ENCODE peak calls at places on chromosome 6, in four cellular contexts. N is IMR-90, A is H9, K is H1. W is an unnamed sample.

GRCh38 chr6:97085772-97086171 is 161.2 kb downstream of the KLHL32 start:
- DNase-seq in A (no peak), K (no peak), N (peak; percentile 19), W (peak; percentile 77)

GRCh38 chr6:159680104-159680503 is 12.9 kb downstream of the SOD2 start:
- DNase-seq in N (peak; percentile 53), A (no peak), K (no peak), W (no peak)

GRCh38 chr6:158703121-158703839 is 53.4 kb downstream of the SYTL3 start:
- DNase-seq in K (no peak), A (no peak), N (no peak), W (no peak)

GRCh38 chr6:163554663-163555062 is 140.1 kb downstream of the QKI start:
- DNase-seq in A (peak; percentile 61), N (peak; percentile 34), K (no peak), W (peak; percentile 73)

GRCh38 chr6:13355043-13355945 is 27.0 kb upstream of the TBC1D7 start:
- DNase-seq in K (no peak), N (peak; percentile 99), A (no peak), W (peak; percentile 76)

GRCh38 chr6:154277578-154278128 is 79.0 kb downstream of the IPCEF1 start:
- DNase-seq in A (no peak), K (no peak), N (no peak), W (no peak)

GRCh38 chr6:107491059-107491609 is 1.2 kb downstream of the SOBP start:
- DNase-seq in A (peak; percentile 64), N (peak; percentile 20), K (no peak), W (peak; percentile 61)

GRCh38 chr6:90184334-90185298 is 112.0 kb downstream of the BACH2 start:
- DNase-seq in K (no peak), A (no peak), N (peak; percentile 73), W (no peak)

GRCh38 chr6:168247456-168248147 is 72.0 kb downstream of the DACT2 start:
- DNase-seq in A (no peak), N (no peak), K (no peak), W (no peak)

DNA sequence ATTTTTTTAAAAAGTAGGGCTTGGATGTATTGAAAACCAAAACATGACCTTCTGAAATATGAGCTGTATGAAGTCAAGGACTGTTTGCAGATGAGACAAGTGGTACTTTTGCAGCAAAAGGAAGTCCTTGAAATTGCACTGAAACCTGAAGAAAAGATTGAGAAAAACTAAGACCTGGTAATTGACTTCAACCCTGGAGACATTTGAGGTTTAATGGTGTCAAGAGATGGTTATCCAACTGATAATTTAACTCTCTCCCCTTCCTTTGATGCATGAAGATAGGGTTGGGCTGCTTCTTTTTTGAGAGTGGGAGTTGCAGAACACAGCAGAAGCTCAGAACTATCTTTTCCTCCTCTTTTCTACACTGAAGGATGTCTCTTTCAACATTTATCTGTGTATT is 180.9 kb upstream of the DTNBP1 start:
- DNase-seq in A (no peak), N (no peak), K (no peak), W (no peak)
- H3K4me2 ChIP-seq in A (no peak overlapping the region), N (no peak overlapping the region), K (no peak overlapping the region), W (no peak overlapping the region)

DNA sequence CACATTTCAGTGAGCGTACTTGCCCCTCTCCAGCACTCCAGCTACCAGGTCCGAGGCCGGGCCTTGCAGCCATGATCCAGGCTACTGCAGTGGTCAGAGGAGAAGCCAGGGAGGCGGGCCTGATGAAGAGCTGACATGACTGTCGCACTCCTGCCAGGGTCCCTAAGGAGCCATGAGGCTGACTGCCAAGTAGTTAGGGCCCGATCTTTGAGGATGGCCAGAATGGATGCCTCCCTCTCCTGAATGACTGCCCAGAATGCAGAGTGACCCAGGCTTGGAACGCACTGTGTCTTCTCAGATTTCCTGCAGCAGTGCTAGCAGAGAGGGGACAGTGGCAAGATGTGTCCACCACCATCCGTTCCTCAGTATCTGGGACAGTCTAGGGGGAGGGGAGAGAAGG is 24.7 kb upstream of the LRFN2 start:
- DNase-seq in A (no peak), N (no peak), K (no peak), W (no peak)
- H3K56ac ChIP-seq in A (no peak overlapping the region), N (no peak overlapping the region), K (no peak overlapping the region), W (no peak overlapping the region)

GRCh38 chr6:153167026-153167891 is 36.2 kb upstream of the RGS17 start:
- DNase-seq in A (no peak), K (no peak), N (peak; percentile 90), W (peak; percentile 6)

GRCh38 chr6:153170511-153170910 is 39.4 kb upstream of the RGS17 start:
- DNase-seq in N (peak; percentile 52), A (no peak), K (no peak), W (peak; percentile 42)

GRCh38 chr6:153167907-153168306 is 36.8 kb upstream of the RGS17 start:
- DNase-seq in N (no peak), A (no peak), K (no peak), W (no peak)

GRCh38 chr6:153172815-153173214 is 41.7 kb upstream of the RGS17 start:
- DNase-seq in K (no peak), N (no peak), A (no peak), W (no peak)
- H3K27ac ChIP-seq in K (no peak overlapping the region), N (no peak overlapping the region), A (no peak overlapping the region), W (no peak overlapping the region)

GRCh38 chr6:116017546-116018276 is 43.0 kb downstream of the FRK start:
- DNase-seq in N (no peak), K (no peak), A (no peak), W (no peak)

GRCh38 chr6:116018976-116019375 is 41.7 kb downstream of the FRK start:
- DNase-seq in N (peak; percentile 33), A (no peak), K (no peak), W (no peak)

GRCh38 chr6:116016846-116017545 is 43.7 kb downstream of the FRK start:
- DNase-seq in N (peak; percentile 55), A (no peak), K (no peak), W (no peak)

GRCh38 chr6:116020738-116021137 is 40.0 kb downstream of the FRK start:
- DNase-seq in N (no peak), K (no peak), A (no peak), W (no peak)

DNA sequence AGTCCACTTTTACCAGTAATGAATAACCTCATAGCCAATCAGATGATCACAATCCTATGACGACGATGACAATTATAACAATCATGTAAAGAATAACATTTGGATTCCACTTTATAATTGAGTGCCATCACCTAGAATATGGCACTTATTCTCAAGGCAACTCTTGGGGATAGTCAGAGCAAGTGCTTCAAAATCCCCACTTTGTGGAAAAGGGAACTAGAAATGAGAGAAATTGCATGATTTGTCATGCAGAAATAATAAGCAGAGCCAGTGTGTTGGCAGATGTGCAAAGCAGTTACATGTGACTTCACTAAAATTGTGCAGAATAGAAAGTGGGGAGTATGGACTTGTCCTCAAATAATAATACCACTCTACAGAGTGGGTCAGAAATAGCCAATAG is 41.3 kb downstream of the FRK start:
- DNase-seq in N (no peak), A (no peak), K (no peak), W (no peak)
- H3K4me2 ChIP-seq in N (no peak overlapping the region), A (no peak overlapping the region), K (no peak overlapping the region), W (no peak overlapping the region)

DNA sequence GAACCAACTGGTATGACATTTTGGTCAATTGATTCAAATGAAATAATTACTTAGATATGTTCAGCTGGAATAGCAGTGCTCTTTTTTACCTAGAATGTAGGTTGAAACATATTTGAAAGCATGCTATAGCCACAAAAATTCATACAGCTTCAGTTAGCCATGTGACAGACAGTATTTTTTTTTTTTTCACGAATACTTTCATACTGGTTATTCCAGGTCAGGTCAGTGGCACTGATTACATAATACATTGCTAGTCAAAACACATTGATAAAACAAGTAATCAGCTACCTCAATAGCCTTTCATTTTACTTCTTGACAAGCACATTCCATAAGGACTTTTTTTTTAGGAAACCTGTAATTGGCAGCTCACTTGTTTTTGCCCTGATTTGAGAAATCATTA is 222.6 kb downstream of the EYA4 start:
- DNase-seq in N (no peak), A (no peak), K (no peak), W (no peak)
- H3K56ac ChIP-seq in N (no peak overlapping the region), A (no peak overlapping the region), K (no peak overlapping the region), W (no peak overlapping the region)

DNA sequence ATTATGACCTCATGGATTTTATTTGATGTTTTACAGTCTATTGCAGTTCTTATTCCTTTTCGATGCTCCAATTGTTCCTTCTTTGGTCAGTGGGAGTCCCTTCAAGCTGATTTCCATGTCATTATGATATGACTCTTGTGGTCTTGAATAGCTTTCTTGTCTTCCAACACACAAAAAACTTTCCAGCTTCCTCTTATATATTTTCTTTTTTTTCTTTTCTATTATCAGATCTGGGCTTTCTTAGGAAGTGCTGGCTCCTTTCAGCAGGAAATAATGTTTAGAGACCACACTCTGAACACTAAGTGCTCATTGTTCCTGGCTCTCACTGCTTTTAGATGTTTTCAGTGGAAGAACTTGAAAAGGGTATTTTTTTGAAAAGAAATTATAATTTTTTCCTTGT is 3.1 kb upstream of the SLC17A1 start:
- DNase-seq in K (no peak), A (no peak), N (no peak), W (no peak)
- H3K27ac ChIP-seq in K (no peak overlapping the region), A (no peak overlapping the region), N (no peak overlapping the region), W (no peak overlapping the region)

GRCh38 chr6:133312006-133312405 is 70.8 kb downstream of the EYA4 start:
- DNase-seq in A (no peak), N (no peak), K (no peak), W (peak; percentile 11)
- H3K4me2 ChIP-seq in A (no peak overlapping the region), N (no peak overlapping the region), K (peak overlapping the region; percentile 31), W (no peak overlapping the region)

DNA sequence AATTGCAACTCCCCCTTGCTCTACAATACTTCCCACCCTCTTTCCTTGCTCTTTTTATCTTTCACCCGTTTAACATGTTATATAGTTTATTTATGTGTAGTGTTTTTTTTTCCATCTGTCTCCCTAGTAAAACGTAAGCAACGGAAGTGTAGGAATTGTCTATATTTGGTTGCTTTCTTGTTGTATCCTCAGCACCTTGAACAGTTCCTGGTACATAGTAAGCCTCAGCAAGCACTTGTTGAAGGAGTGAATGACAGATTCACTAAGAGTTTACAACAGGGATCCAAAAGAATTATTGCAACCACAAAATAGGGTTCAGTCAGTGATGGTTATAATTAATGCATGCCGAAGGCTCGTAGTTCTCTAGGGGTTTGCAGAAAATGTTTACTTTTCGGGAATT is 242.7 kb downstream of the SAMD5 start:
- DNase-seq in K (no peak), N (no peak), A (no peak), W (no peak)
- H3K56ac ChIP-seq in K (no peak overlapping the region), N (no peak overlapping the region), A (no peak overlapping the region), W (no peak overlapping the region)